ENCODE peak calls at places on chromosome 16, in nine cellular contexts. A is GM23338, X is mucosa of descending colon, W is IMR-90, L is PC-3, R is heart right ventricle, N is body of pancreas, P is mammary epithelial cell, G is HCT116. E is an unnamed sample. For H3K4me1, the result is how much of the 10 kb centered on the place peaks cover.

GRCh38 chr16:69563605-69564580 is 1.9 kb upstream of the NFAT5 start:
- DNase-seq in A (peak), X (no peak), W (peak), L (peak), R (no peak), N (no peak), P (peak), G (no peak), E (no peak)

GRCh38 chr16:85983064-85983463 is 84.1 kb downstream of the IRF8 start:
- DNase-seq in A (no peak), X (no peak), W (no peak), L (no peak), R (no peak), N (no peak), P (no peak), G (no peak), E (no peak)

GRCh38 chr16:66199189-66199588 is 167.3 kb upstream of the CDH5 start:
- DNase-seq in A (no peak), X (no peak), W (peak), L (no peak), R (no peak), N (no peak), P (no peak), G (no peak), E (no peak)

GRCh38 chr16:68264128-68265077 is at the start of gene SLC7A6:
- DNase-seq in A (peak), X (peak), W (peak), L (peak), R (peak), N (peak), P (peak), G (peak), E (no peak)

GRCh38 chr16:29675811-29676643 is 3.0 kb upstream of the QPRT start:
- DNase-seq in A (peak), X (no peak), W (peak), L (peak), R (no peak), N (no peak), P (peak), G (peak), E (no peak)

GRCh38 chr16:53761967-53762726 is 58.2 kb downstream of the FTO start:
- DNase-seq in A (no peak), X (no peak), W (no peak), L (no peak), R (no peak), N (no peak), P (no peak), G (no peak), E (no peak)

GRCh38 chr16:56451753-56452689 is 667 bp downstream of the OGFOD1 start:
- DNase-seq in A (peak), X (peak), W (peak), L (peak), R (peak), N (peak), P (peak), G (peak), E (no peak)

GRCh38 chr16:4936991-4937781 is at the start of gene PPL:
- DNase-seq in A (peak), X (peak), W (no peak), L (peak), R (peak), N (peak), P (peak), G (peak), E (no peak)

GRCh38 chr16:11650641-11651591 is 17.3 kb upstream of the SNN start:
- DNase-seq in A (no peak), X (no peak), W (no peak), L (no peak), R (no peak), N (no peak), P (no peak), G (no peak), E (no peak)

GRCh38 chr16:2090819-2091721 is 43.3 kb downstream of the TSC2 start:
- DNase-seq in A (peak), X (peak), W (no peak), L (peak), R (peak), N (peak), P (no peak), G (peak), E (peak)

GRCh38 chr16:68539704-68540370 is 746 bp downstream of the ZFP90 start:
- DNase-seq in A (peak), X (no peak), W (no peak), L (no peak), R (no peak), N (peak), P (peak), G (no peak), E (no peak)

GRCh38 chr16:70678898-70679652 is 6.8 kb downstream of the MTSS2 start:
- DNase-seq in A (peak), X (peak), W (no peak), L (no peak), R (no peak), N (no peak), P (no peak), G (no peak), E (no peak)
- H3K4me1 ChIP-seq in A (under half), X (under half), W (under half), L (under half), R (half or more), N (under half), P (under half), G (under half), E (under half)

GRCh38 chr16:89335803-89336485 is 118.4 kb downstream of the ZNF778 start:
- DNase-seq in A (no peak), X (peak), W (no peak), L (no peak), R (no peak), N (no peak), P (no peak), G (no peak), E (no peak)
- H3K4me1 ChIP-seq in A (under half), X (under half), W (under half), L (under half), R (half or more), N (under half), P (under half), G (under half), E (under half)

DNA sequence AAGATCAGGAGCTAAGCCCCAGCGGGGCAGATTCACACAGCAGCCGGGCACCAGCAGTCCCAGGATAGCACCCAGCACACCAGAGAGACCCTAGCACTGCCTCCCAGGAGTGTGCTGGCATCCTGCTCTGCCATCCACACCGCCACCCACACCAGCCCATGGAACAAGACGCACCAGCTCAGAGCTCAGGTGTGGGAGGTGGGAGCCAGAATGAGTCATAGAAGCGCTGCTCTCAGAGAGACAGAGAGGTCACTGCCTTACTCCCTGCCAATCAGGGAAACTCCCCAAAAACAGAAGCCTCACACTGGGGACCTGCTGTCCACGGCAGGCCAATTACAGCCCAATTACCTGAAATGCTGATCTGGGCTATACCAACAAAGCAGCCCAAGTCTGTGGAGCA is 64.9 kb downstream of the CDYL2 start:
- DNase-seq in A (no peak), X (no peak), W (no peak), L (peak), R (no peak), N (no peak), P (peak), G (no peak), E (no peak)
- H3K4me1 ChIP-seq in A (under half), X (under half), W (under half), L (under half), R (under half), N (under half), P (under half), G (under half), E (under half)

DNA sequence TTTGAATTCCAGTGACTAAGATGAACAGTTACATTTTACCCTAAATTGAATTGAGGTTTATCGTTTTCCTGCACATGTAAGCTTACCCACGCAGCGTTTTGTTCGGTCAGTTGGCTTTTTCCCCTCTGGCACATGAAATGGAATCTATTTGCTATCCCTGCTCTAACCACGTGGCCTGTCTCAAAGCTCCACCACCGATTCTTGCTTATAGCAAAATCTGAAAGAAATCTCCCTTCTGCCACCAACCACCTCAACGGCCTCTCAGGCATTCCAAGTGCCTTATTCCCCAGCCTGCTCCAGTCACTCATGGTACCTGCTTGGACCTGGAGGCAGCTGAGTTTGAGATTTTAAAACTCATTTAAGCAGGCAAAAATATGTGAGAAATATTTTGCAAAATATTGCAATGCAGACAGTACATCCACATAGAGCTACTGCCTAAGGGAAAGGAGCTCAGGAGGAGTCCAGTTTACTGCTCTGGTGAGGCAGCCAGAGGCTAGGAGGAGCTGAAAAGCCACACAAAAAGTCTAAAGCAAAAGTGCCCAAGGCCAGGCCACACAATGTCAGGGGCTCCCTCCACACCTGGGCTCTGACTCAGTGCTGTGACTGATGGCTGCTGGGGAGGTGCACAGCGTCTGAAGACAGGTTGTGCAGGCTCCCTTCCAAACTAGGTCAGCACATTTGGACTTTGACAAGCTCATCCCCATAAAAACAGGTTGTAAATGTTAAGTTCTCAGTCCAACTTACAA is 26.4 kb downstream of the ARHGAP17 start:
- DNase-seq in A (no peak), X (peak), W (peak), L (peak), R (peak), N (peak), P (peak), G (peak), E (no peak)
- H3K4me1 ChIP-seq in A (under half), X (half or more), W (under half), L (half or more), R (half or more), N (half or more), P (under half), G (under half), E (under half)

DNA sequence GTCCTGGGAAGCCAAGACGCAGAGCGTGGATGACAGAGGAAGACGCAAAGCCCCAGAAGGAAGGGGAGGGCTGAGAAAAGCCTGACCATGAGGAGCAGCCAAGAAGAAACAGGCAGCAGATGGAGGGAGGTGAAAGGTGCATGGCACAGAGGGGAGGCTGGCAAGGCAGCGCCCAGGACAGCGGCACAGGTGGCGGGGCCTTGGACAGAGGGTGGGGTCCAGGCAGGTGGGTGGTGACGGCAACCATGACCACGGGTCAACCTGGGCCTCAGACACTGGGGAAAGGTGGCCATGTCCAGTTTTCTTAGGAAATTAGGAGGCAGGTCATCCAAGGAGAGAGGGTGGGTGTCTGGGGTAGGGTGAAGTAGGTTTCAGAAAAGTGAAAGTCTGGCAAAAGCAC is 17.0 kb downstream of the ARHGAP17 start:
- DNase-seq in A (no peak), X (no peak), W (no peak), L (no peak), R (no peak), N (no peak), P (no peak), G (no peak), E (no peak)
- H3K4me1 ChIP-seq in A (under half), X (half or more), W (under half), L (under half), R (half or more), N (under half), P (under half), G (under half), E (under half)

DNA sequence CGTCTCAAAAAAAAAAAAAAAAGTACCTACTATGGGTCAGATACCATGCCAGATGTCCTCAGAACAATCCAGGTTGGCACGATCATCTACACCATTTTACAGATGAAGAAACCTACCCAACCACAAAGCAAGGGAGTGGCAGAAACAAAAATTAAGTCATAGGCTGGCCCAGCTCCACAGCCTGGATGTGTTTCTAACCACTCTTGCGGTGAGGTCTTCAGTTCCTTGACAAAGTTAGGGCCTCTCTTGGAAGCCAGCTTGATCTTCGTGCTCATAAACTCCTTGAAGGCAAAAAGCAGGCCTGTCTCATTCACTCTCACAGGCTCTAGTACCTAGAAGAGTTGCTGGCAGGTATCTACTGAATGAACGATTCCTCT is 6.2 kb downstream of the GGA2 start:
- DNase-seq in A (no peak), X (no peak), W (peak), L (peak), R (no peak), N (peak), P (peak), G (no peak), E (no peak)
- H3K4me1 ChIP-seq in A (under half), X (under half), W (under half), L (under half), R (under half), N (half or more), P (under half), G (under half), E (under half)

DNA sequence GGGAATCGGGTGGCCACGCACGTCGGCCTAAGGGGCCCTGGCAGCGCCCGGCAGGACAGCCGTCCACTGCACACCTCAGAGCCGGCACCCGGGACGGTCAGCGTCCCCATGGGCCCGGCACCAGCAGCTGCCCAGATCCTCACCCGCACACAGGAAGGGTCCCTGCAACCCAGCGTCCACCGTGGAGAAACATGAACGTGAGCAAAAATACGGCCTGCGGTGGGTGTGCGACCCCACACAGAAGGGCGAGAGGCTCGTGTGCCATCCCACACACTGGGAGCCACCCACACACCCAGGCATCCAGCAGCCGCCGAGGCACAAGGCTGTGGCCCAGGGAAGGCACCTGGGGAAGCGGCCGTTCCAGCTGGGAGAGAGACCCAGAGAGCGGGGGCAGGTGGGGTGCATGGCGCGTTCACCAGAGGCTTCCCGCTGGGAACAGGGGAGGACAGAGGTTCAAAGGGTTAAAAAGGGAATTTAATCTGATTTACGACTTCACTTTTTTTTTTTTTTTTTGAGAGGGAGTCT is 6.4 kb downstream of the PIEZO1 start:
- DNase-seq in A (peak), X (peak), W (no peak), L (no peak), R (no peak), N (no peak), P (no peak), G (no peak), E (no peak)
- H3K4me1 ChIP-seq in A (under half), X (half or more), W (half or more), L (under half), R (under half), N (under half), P (under half), G (half or more), E (under half)